ENCODE peak calls at places on chromosomes 5 and 9, in six cellular contexts. One of them, this sample, is unnamed.

GRCh38 chr9:70510157-70510770 is 95.8 kb upstream of the KLF9 start:
- DNase-seq in mesenchymal stem cell: no peak
- DNase-seq in H9: peak; percentile 38
- DNase-seq in mesendoderm: peak; percentile 34
- DNase-seq in IMR-90: no peak
- DNase-seq in trophoblast cell: no peak
- DNase-seq in this sample: peak; percentile 4

GRCh38 chr9:115952667-115953316 is 200.8 kb upstream of the PAPPA start:
- DNase-seq in mesenchymal stem cell: peak; percentile 81
- DNase-seq in H9: no peak
- DNase-seq in mesendoderm: no peak
- DNase-seq in IMR-90: peak; percentile 88
- DNase-seq in trophoblast cell: no peak
- DNase-seq in this sample: no peak

GRCh38 chr5:34587355-34588241 is 68.5 kb upstream of the RAI14 start:
- DNase-seq in mesenchymal stem cell: peak; percentile 94
- DNase-seq in H9: no peak
- DNase-seq in mesendoderm: peak; percentile 82
- DNase-seq in IMR-90: peak; percentile 90
- DNase-seq in trophoblast cell: no peak
- DNase-seq in this sample: no peak

GRCh38 chr9:105735366-105735765 is 41.0 kb downstream of the TMEM38B start:
- DNase-seq in mesenchymal stem cell: no peak
- DNase-seq in H9: no peak
- DNase-seq in mesendoderm: no peak
- DNase-seq in IMR-90: no peak
- DNase-seq in trophoblast cell: no peak
- DNase-seq in this sample: no peak

GRCh38 chr5:106172681-106173532 is 1497.8 kb downstream of the EFNA5 start:
- DNase-seq in mesenchymal stem cell: peak; percentile 21
- DNase-seq in H9: no peak
- DNase-seq in mesendoderm: no peak
- DNase-seq in IMR-90: peak; percentile 8
- DNase-seq in trophoblast cell: no peak
- DNase-seq in this sample: no peak

GRCh38 chr5:159156839-159157238 is 52.5 kb downstream of the RNF145 start:
- DNase-seq in mesenchymal stem cell: peak; percentile 75
- DNase-seq in H9: no peak
- DNase-seq in mesendoderm: peak; percentile 76
- DNase-seq in IMR-90: peak; percentile 83
- DNase-seq in trophoblast cell: peak; percentile 41
- DNase-seq in this sample: peak; percentile 59

GRCh38 chr5:14208071-14209021 is 65.2 kb downstream of the TRIO start:
- DNase-seq in mesenchymal stem cell: peak; percentile 96
- DNase-seq in H9: no peak
- DNase-seq in mesendoderm: no peak
- DNase-seq in IMR-90: peak; percentile 94
- DNase-seq in trophoblast cell: no peak
- DNase-seq in this sample: no peak

GRCh38 chr5:80186634-80187033 is 69.2 kb downstream of the SERINC5 start:
- DNase-seq in mesenchymal stem cell: no peak
- DNase-seq in H9: no peak
- DNase-seq in mesendoderm: no peak
- DNase-seq in IMR-90: no peak
- DNase-seq in trophoblast cell: peak; percentile 68
- DNase-seq in this sample: no peak

GRCh38 chr9:137030528-137030927 is 1.4 kb downstream of the FUT7 start:
- DNase-seq in mesenchymal stem cell: no peak
- DNase-seq in H9: no peak
- DNase-seq in mesendoderm: no peak
- DNase-seq in IMR-90: no peak
- DNase-seq in trophoblast cell: no peak
- DNase-seq in this sample: no peak

GRCh38 chr9:96148634-96149138 is 153.3 kb downstream of the HSD17B3 start:
- DNase-seq in mesenchymal stem cell: no peak
- DNase-seq in H9: no peak
- DNase-seq in mesendoderm: no peak
- DNase-seq in IMR-90: no peak
- DNase-seq in trophoblast cell: no peak
- DNase-seq in this sample: no peak

GRCh38 chr9:136294437-136294836 is 9.5 kb downstream of the CCDC187 start:
- DNase-seq in mesenchymal stem cell: no peak
- DNase-seq in H9: no peak
- DNase-seq in mesendoderm: no peak
- DNase-seq in IMR-90: no peak
- DNase-seq in trophoblast cell: no peak
- DNase-seq in this sample: no peak

GRCh38 chr9:18260527-18260926 is 213.4 kb upstream of the ADAMTSL1 start:
- DNase-seq in mesenchymal stem cell: peak; percentile 17
- DNase-seq in H9: no peak
- DNase-seq in mesendoderm: no peak
- DNase-seq in IMR-90: no peak
- DNase-seq in trophoblast cell: no peak
- DNase-seq in this sample: no peak

GRCh38 chr9:118362123-118362522 is 657.9 kb downstream of the TLR4 start:
- DNase-seq in mesenchymal stem cell: no peak
- DNase-seq in H9: no peak
- DNase-seq in mesendoderm: no peak
- DNase-seq in IMR-90: no peak
- DNase-seq in trophoblast cell: no peak
- DNase-seq in this sample: no peak

GRCh38 chr5:63211413-63212132 is 633.0 kb downstream of the LRRC70 start:
- DNase-seq in mesenchymal stem cell: no peak
- DNase-seq in H9: no peak
- DNase-seq in mesendoderm: no peak
- DNase-seq in IMR-90: no peak
- DNase-seq in trophoblast cell: no peak
- DNase-seq in this sample: no peak

GRCh38 chr5:121954086-121954485 is 7.7 kb upstream of the SRFBP1 start:
- DNase-seq in mesenchymal stem cell: no peak
- DNase-seq in H9: no peak
- DNase-seq in mesendoderm: no peak
- DNase-seq in IMR-90: no peak
- DNase-seq in trophoblast cell: no peak
- DNase-seq in this sample: no peak

GRCh38 chr5:68500828-68501227 is 285.3 kb downstream of the PIK3R1 start:
- DNase-seq in mesenchymal stem cell: no peak
- DNase-seq in H9: no peak
- DNase-seq in mesendoderm: no peak
- DNase-seq in IMR-90: no peak
- DNase-seq in trophoblast cell: no peak
- DNase-seq in this sample: no peak

GRCh38 chr9:97846347-97846746 is 6.7 kb upstream of the FOXE1 start:
- DNase-seq in mesenchymal stem cell: no peak
- DNase-seq in H9: no peak
- DNase-seq in mesendoderm: no peak
- DNase-seq in IMR-90: no peak
- DNase-seq in trophoblast cell: no peak
- DNase-seq in this sample: no peak

GRCh38 chr9:138072161-138072842 is 194.7 kb downstream of the CACNA1B start:
- DNase-seq in mesenchymal stem cell: no peak
- DNase-seq in H9: no peak
- DNase-seq in mesendoderm: no peak
- DNase-seq in IMR-90: no peak
- DNase-seq in trophoblast cell: no peak
- DNase-seq in this sample: no peak

GRCh38 chr9:138072897-138073296 is 195.3 kb downstream of the CACNA1B start:
- DNase-seq in mesenchymal stem cell: no peak
- DNase-seq in H9: peak; percentile 28
- DNase-seq in mesendoderm: no peak
- DNase-seq in IMR-90: no peak
- DNase-seq in trophoblast cell: no peak
- DNase-seq in this sample: no peak

GRCh38 chr9:138070815-138071214 is 193.2 kb downstream of the CACNA1B start:
- DNase-seq in mesenchymal stem cell: no peak
- DNase-seq in H9: no peak
- DNase-seq in mesendoderm: no peak
- DNase-seq in IMR-90: no peak
- DNase-seq in trophoblast cell: no peak
- DNase-seq in this sample: no peak

GRCh38 chr9:138071292-138071691 is 193.7 kb downstream of the CACNA1B start:
- DNase-seq in mesenchymal stem cell: no peak
- DNase-seq in H9: no peak
- DNase-seq in mesendoderm: no peak
- DNase-seq in IMR-90: no peak
- DNase-seq in trophoblast cell: no peak
- DNase-seq in this sample: no peak

GRCh38 chr9:138071731-138072130 is 194.1 kb downstream of the CACNA1B start:
- DNase-seq in mesenchymal stem cell: no peak
- DNase-seq in H9: no peak
- DNase-seq in mesendoderm: no peak
- DNase-seq in IMR-90: no peak
- DNase-seq in trophoblast cell: no peak
- DNase-seq in this sample: no peak
- H4K8ac ChIP-seq in mesenchymal stem cell: no peak overlapping the region
- H4K8ac ChIP-seq in H9: no peak overlapping the region
- H4K8ac ChIP-seq in mesendoderm: no peak overlapping the region
- H4K8ac ChIP-seq in IMR-90: no peak overlapping the region
- H4K8ac ChIP-seq in trophoblast cell: no peak overlapping the region
- H4K8ac ChIP-seq in this sample: no peak overlapping the region

GRCh38 chr5:173012882-173013281 is 29.3 kb downstream of the ATP6V0E1 start:
- DNase-seq in mesenchymal stem cell: no peak
- DNase-seq in H9: no peak
- DNase-seq in mesendoderm: no peak
- DNase-seq in IMR-90: no peak
- DNase-seq in trophoblast cell: peak; percentile 84
- DNase-seq in this sample: no peak
- H4K8ac ChIP-seq in mesenchymal stem cell: no peak overlapping the region
- H4K8ac ChIP-seq in H9: no peak overlapping the region
- H4K8ac ChIP-seq in mesendoderm: no peak overlapping the region
- H4K8ac ChIP-seq in IMR-90: no peak overlapping the region
- H4K8ac ChIP-seq in trophoblast cell: no peak overlapping the region
- H4K8ac ChIP-seq in this sample: no peak overlapping the region

DNA sequence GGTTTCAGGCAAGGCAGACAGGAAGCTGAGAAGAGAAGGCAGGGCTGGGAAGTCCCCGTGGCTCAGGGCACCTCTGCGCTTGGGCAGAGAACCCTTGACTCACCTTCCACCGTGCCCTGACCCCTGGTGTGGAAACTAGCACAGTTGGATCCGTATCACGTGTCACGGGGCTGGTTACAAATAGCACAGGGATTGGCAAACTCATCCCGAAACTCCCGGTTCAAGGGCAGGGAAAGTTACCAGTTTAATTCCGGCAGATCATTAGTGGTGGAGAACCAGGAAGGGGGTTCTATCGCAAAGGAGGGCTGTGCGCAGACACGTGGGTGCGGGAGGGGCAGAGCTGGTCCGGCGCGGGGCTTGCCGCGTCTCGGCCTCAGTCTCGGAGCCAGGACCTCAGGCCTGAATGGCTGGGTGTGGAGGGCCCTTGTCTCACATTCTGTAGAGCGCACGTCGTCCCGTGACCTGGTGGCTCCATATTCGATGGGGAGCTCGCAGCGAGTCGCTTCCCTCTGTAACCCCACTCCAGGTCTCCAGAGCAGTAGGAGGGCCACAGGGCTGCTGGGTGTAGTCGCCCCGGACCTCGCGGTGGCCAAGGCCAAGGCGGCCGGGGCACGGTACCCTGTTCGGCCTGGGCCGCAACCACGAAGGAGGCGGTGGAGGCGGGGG is 750 bp upstream of the TMEM171 start:
- DNase-seq in mesenchymal stem cell: peak; percentile 20
- DNase-seq in H9: peak; percentile 62
- DNase-seq in mesendoderm: peak; percentile 40
- DNase-seq in IMR-90: no peak
- DNase-seq in trophoblast cell: no peak
- DNase-seq in this sample: no peak
- H4K8ac ChIP-seq in mesenchymal stem cell: peak overlapping the region; percentile 35
- H4K8ac ChIP-seq in H9: peak overlapping the region; percentile 36
- H4K8ac ChIP-seq in mesendoderm: no peak overlapping the region
- H4K8ac ChIP-seq in IMR-90: no peak overlapping the region
- H4K8ac ChIP-seq in trophoblast cell: peak overlapping the region; percentile 64
- H4K8ac ChIP-seq in this sample: no peak overlapping the region

GRCh38 chr5:56516441-56516840 is 283.3 kb upstream of the ANKRD55 start:
- DNase-seq in mesenchymal stem cell: no peak
- DNase-seq in H9: no peak
- DNase-seq in mesendoderm: no peak
- DNase-seq in IMR-90: no peak
- DNase-seq in trophoblast cell: no peak
- DNase-seq in this sample: no peak

GRCh38 chr5:56515011-56515410 is 281.9 kb upstream of the ANKRD55 start:
- DNase-seq in mesenchymal stem cell: no peak
- DNase-seq in H9: no peak
- DNase-seq in mesendoderm: no peak
- DNase-seq in IMR-90: no peak
- DNase-seq in trophoblast cell: no peak
- DNase-seq in this sample: no peak

GRCh38 chr5:56518820-56519219 is 285.7 kb upstream of the ANKRD55 start:
- DNase-seq in mesenchymal stem cell: no peak
- DNase-seq in H9: no peak
- DNase-seq in mesendoderm: no peak
- DNase-seq in IMR-90: no peak
- DNase-seq in trophoblast cell: no peak
- DNase-seq in this sample: no peak

GRCh38 chr5:56516034-56516433 is 282.9 kb upstream of the ANKRD55 start:
- DNase-seq in mesenchymal stem cell: no peak
- DNase-seq in H9: no peak
- DNase-seq in mesendoderm: no peak
- DNase-seq in IMR-90: no peak
- DNase-seq in trophoblast cell: no peak
- DNase-seq in this sample: no peak

GRCh38 chr5:56516936-56517521 is 283.9 kb upstream of the ANKRD55 start:
- DNase-seq in mesenchymal stem cell: peak; percentile 59
- DNase-seq in H9: no peak
- DNase-seq in mesendoderm: no peak
- DNase-seq in IMR-90: peak; percentile 29
- DNase-seq in trophoblast cell: no peak
- DNase-seq in this sample: no peak
- H4K8ac ChIP-seq in mesenchymal stem cell: no peak overlapping the region
- H4K8ac ChIP-seq in H9: no peak overlapping the region
- H4K8ac ChIP-seq in mesendoderm: no peak overlapping the region
- H4K8ac ChIP-seq in IMR-90: no peak overlapping the region
- H4K8ac ChIP-seq in trophoblast cell: no peak overlapping the region
- H4K8ac ChIP-seq in this sample: no peak overlapping the region

GRCh38 chr9:128127568-128127989 is at the start of gene PTGES2:
- DNase-seq in mesenchymal stem cell: peak; percentile 91
- DNase-seq in H9: no peak
- DNase-seq in mesendoderm: peak; percentile 87
- DNase-seq in IMR-90: peak; percentile 78
- DNase-seq in trophoblast cell: peak; percentile 82
- DNase-seq in this sample: peak; percentile 76
- H4K8ac ChIP-seq in mesenchymal stem cell: peak within 1 kb of the TSS; percentile 94
- H4K8ac ChIP-seq in H9: no peak within 1 kb of the TSS
- H4K8ac ChIP-seq in mesendoderm: peak within 1 kb of the TSS; percentile 97
- H4K8ac ChIP-seq in IMR-90: peak within 1 kb of the TSS; percentile 98
- H4K8ac ChIP-seq in trophoblast cell: peak within 1 kb of the TSS; percentile 100
- H4K8ac ChIP-seq in this sample: peak within 1 kb of the TSS; percentile 87